ENCODE peak calls at places on chromosomes 3 and 15, in nine cellular contexts. C is Caco-2, R is esophagus muscularis mucosa, F is iris pigment epithelial cell, Y is SK-N-SH, B is non-pigmented ciliary epithelial cell, O is NCI-H460, M is head of caudate nucleus, P is T follicular helper cell. T is an unnamed sample.

GRCh38 chr3:36923523-36923943 is 21.3 kb downstream of the TRANK1 start:
- DNase-seq in C (no peak), R (no peak), F (no peak), Y (no peak), B (no peak), O (no peak), M (no peak), P (no peak), T (no peak)

GRCh38 chr15:81419304-81419943 is 45.4 kb upstream of the TMC3 start:
- DNase-seq in C (no peak), R (no peak), F (peak; percentile 55), Y (no peak), B (no peak), O (no peak), M (no peak), P (no peak), T (no peak)

GRCh38 chr15:84572231-84572630 is 28.6 kb upstream of the ZSCAN2 start:
- DNase-seq in C (no peak), R (no peak), F (peak; percentile 6), Y (no peak), B (no peak), O (no peak), M (no peak), P (no peak), T (no peak)

GRCh38 chr3:156551261-156551660 is 3.7 kb downstream of the SSR3 start:
- DNase-seq in C (no peak), R (no peak), F (peak; percentile 38), Y (no peak), B (no peak), O (no peak), M (no peak), P (no peak), T (no peak)

GRCh38 chr15:71302861-71303410 is 187.7 kb downstream of the THSD4 start:
- DNase-seq in C (no peak), R (peak; percentile 90), F (no peak), Y (no peak), B (no peak), O (no peak), M (no peak), P (no peak), T (no peak)

GRCh38 chr3:118436863-118437262 is 597.8 kb downstream of the IGSF11 start:
- DNase-seq in C (peak; percentile 23), R (no peak), F (no peak), Y (peak; percentile 2), B (no peak), O (no peak), M (no peak), P (no peak), T (no peak)

GRCh38 chr3:108131105-108131794 is 40.4 kb upstream of the CD47 start:
- DNase-seq in C (no peak), R (no peak), F (peak; percentile 91), Y (no peak), B (peak; percentile 79), O (no peak), M (no peak), P (no peak), T (no peak)

GRCh38 chr3:50616770-50617095 is 218 bp upstream of the MAPKAPK3 start:
- DNase-seq in C (peak; percentile 92), R (peak; percentile 99), F (peak; percentile 78), Y (peak; percentile 93), B (no peak), O (peak; percentile 83), M (peak; percentile 90), P (peak; percentile 91), T (peak; percentile 93)

GRCh38 chr15:39624806-39625205 is 43.9 kb downstream of the THBS1 start:
- DNase-seq in C (no peak), R (no peak), F (peak; percentile 98), Y (no peak), B (peak; percentile 83), O (no peak), M (no peak), P (peak; percentile 14), T (peak; percentile 48)

GRCh38 chr3:5002174-5002870 is 23.1 kb downstream of the BHLHE40 start:
- DNase-seq in C (no peak), R (no peak), F (no peak), Y (no peak), B (no peak), O (no peak), M (no peak), P (no peak), T (no peak)

GRCh38 chr3:66744986-66745385 is 244.2 kb upstream of the LRIG1 start:
- DNase-seq in C (no peak), R (no peak), F (peak; percentile 11), Y (no peak), B (no peak), O (no peak), M (no peak), P (no peak), T (no peak)

GRCh38 chr3:126261037-126261436 is 80.7 kb upstream of the ALDH1L1 start:
- DNase-seq in C (no peak), R (peak; percentile 96), F (peak; percentile 72), Y (no peak), B (no peak), O (peak; percentile 79), M (no peak), P (no peak), T (no peak)

GRCh38 chr3:112568642-112569041 is 6.8 kb downstream of the SLC35A5 start:
- DNase-seq in C (no peak), R (no peak), F (peak; percentile 59), Y (no peak), B (no peak), O (no peak), M (no peak), P (no peak), T (no peak)

GRCh38 chr3:188861847-188862740 is 309.7 kb upstream of the TPRG1 start:
- DNase-seq in C (no peak), R (no peak), F (peak; percentile 60), Y (no peak), B (no peak), O (no peak), M (no peak), P (no peak), T (no peak)

GRCh38 chr3:106392905-106393304 is 524.1 kb upstream of the CBLB start:
- DNase-seq in C (no peak), R (no peak), F (no peak), Y (no peak), B (no peak), O (no peak), M (no peak), P (no peak), T (no peak)

GRCh38 chr15:67064607-67065530 is 533 bp upstream of the SMAD3 start:
- DNase-seq in C (no peak), R (no peak), F (peak; percentile 81), Y (no peak), B (no peak), O (no peak), M (no peak), P (no peak), T (peak; percentile 29)

GRCh38 chr15:52515343-52515742 is 13.3 kb downstream of the MYO5A start:
- DNase-seq in C (no peak), R (no peak), F (no peak), Y (no peak), B (no peak), O (no peak), M (no peak), P (no peak), T (no peak)

GRCh38 chr3:45871834-45872233 is 14.5 kb upstream of the CCR9 start:
- DNase-seq in C (no peak), R (no peak), F (no peak), Y (no peak), B (no peak), O (no peak), M (no peak), P (no peak), T (no peak)

GRCh38 chr15:91561371-91562100 is 292.0 kb upstream of the SLCO3A1 start:
- DNase-seq in C (no peak), R (no peak), F (peak; percentile 90), Y (no peak), B (peak; percentile 84), O (peak; percentile 8), M (no peak), P (no peak), T (no peak)

GRCh38 chr15:80061581-80061980 is 2.1 kb downstream of the ZFAND6 start:
- DNase-seq in C (no peak), R (no peak), F (peak; percentile 56), Y (no peak), B (no peak), O (no peak), M (no peak), P (no peak), T (no peak)

GRCh38 chr3:129428382-129429079 is at the start of gene EFCAB12:
- DNase-seq in C (peak; percentile 94), R (peak; percentile 98), F (peak; percentile 94), Y (peak; percentile 93), B (peak; percentile 64), O (peak; percentile 82), M (peak; percentile 99), P (peak; percentile 90), T (peak; percentile 90)

GRCh38 chr15:42053914-42054313 is 33.1 kb upstream of the PLA2G4E start:
- DNase-seq in C (no peak), R (no peak), F (no peak), Y (no peak), B (no peak), O (no peak), M (no peak), P (no peak), T (no peak)

GRCh38 chr15:36612063-36612788 is 32.8 kb downstream of the CDIN1 start:
- DNase-seq in C (no peak), R (no peak), F (peak; percentile 82), Y (no peak), B (peak; percentile 87), O (no peak), M (no peak), P (no peak), T (no peak)

GRCh38 chr3:52007291-52007690 is 11.6 kb upstream of the RPL29 start:
- DNase-seq in C (no peak), R (no peak), F (no peak), Y (no peak), B (no peak), O (no peak), M (peak; percentile 58), P (no peak), T (no peak)

GRCh38 chr3:124057453-124057852 is 65.5 kb upstream of the ROPN1 start:
- DNase-seq in C (no peak), R (no peak), F (no peak), Y (no peak), B (no peak), O (no peak), M (no peak), P (no peak), T (no peak)

GRCh38 chr15:61750271-61751084 is 309.8 kb downstream of the VPS13C start:
- DNase-seq in C (peak; percentile 64), R (no peak), F (no peak), Y (peak; percentile 27), B (no peak), O (no peak), M (peak; percentile 39), P (no peak), T (no peak)

GRCh38 chr15:37291920-37292319 is 191.6 kb upstream of the MEIS2 start:
- DNase-seq in C (no peak), R (no peak), F (no peak), Y (no peak), B (peak; percentile 9), O (no peak), M (no peak), P (no peak), T (no peak)

GRCh38 chr15:98824595-98824994 is 176.3 kb downstream of the IGF1R start:
- DNase-seq in C (no peak), R (no peak), F (no peak), Y (no peak), B (no peak), O (no peak), M (no peak), P (no peak), T (no peak)

GRCh38 chr3:57444469-57444868 is 99.7 kb downstream of the DNAH12 start:
- DNase-seq in C (no peak), R (no peak), F (no peak), Y (no peak), B (no peak), O (no peak), M (no peak), P (no peak), T (no peak)

GRCh38 chr3:13336592-13336991 is 83.5 kb downstream of the NUP210 start:
- DNase-seq in C (no peak), R (no peak), F (no peak), Y (no peak), B (no peak), O (no peak), M (no peak), P (no peak), T (no peak)

GRCh38 chr3:58105196-58105595 is 97.0 kb downstream of the FLNB start:
- DNase-seq in C (no peak), R (no peak), F (no peak), Y (no peak), B (no peak), O (no peak), M (no peak), P (no peak), T (no peak)

T was measured in CD4-positive, alpha-beta T cell.